ENCODE peak calls at places on chromosomes 16 and 17, in five cellular contexts. H is activated T-cell treated with anti-CD3 and anti-CD28 coated beads for 24 hours, D is OCI-LY7, L is GM23338, Z is NCI-H2081. C is an unnamed sample.

GRCh38 chr17:62064791-62065563 is at the start of gene MED13:
- DNase-seq in H (peak; percentile 31), D (peak; percentile 62), L (peak; percentile 64), Z (peak; percentile 43), C (peak; percentile 32)

GRCh38 chr17:51185763-51186332 is 19.6 kb downstream of the NME2 start:
- DNase-seq in H (no peak), D (no peak), L (no peak), Z (no peak), C (no peak)

GRCh38 chr17:76270770-76271668 is 5.9 kb downstream of the UBALD2 start:
- DNase-seq in H (no peak), D (peak; percentile 47), L (no peak), Z (no peak), C (no peak)

GRCh38 chr16:66520406-66521194 is 29.3 kb downstream of the TK2 start:
- DNase-seq in H (no peak), D (peak; percentile 15), L (no peak), Z (no peak), C (no peak)

GRCh38 chr16:1149101-1149636 is 3.7 kb upstream of the CACNA1H start:
- DNase-seq in H (no peak), D (no peak), L (no peak), Z (no peak), C (no peak)

GRCh38 chr16:67260426-67261063 is 11.8 kb downstream of the SLC9A5 start:
- DNase-seq in H (no peak), D (peak; percentile 77), L (peak; percentile 65), Z (peak; percentile 30), C (peak; percentile 10)

GRCh38 chr17:20009052-20009301 is 182 bp upstream of the SPECC1 start:
- DNase-seq in H (no peak), D (no peak), L (peak; percentile 84), Z (no peak), C (no peak)

GRCh38 chr17:74118504-74118903 is 85.0 kb upstream of the RPL38 start:
- DNase-seq in H (no peak), D (no peak), L (peak; percentile 87), Z (no peak), C (no peak)

GRCh38 chr17:44400226-44400847 is 10.9 kb upstream of the ITGA2B start:
- DNase-seq in H (no peak), D (peak; percentile 23), L (peak; percentile 59), Z (no peak), C (no peak)

GRCh38 chr17:280901-281300 is 71.7 kb downstream of the RPH3AL start:
- DNase-seq in H (no peak), D (no peak), L (no peak), Z (no peak), C (no peak)

GRCh38 chr17:7021993-7022778 is 664 bp upstream of the BCL6B start:
- DNase-seq in H (peak; percentile 72), D (peak; percentile 77), L (peak; percentile 90), Z (peak; percentile 43), C (peak; percentile 72)

GRCh38 chr16:13313351-13313750 is 412.0 kb downstream of the SHISA9 start:
- DNase-seq in H (no peak), D (no peak), L (no peak), Z (no peak), C (no peak)

C was measured in NCI-H1436.